ENCODE peak calls at places on chromosome 15, in eight cellular contexts. One of them, this sample, is unnamed.
A peak's percentile ranks its signal among the peaks of the same experiment; 100 is the strongest.

GRCh38 chr15:53787349-53787748 is 27.9 kb upstream of the WDR72 start:
- DNase-seq in GM12865: no peak
- DNase-seq in heart right ventricle: no peak
- DNase-seq in CD8-positive, alpha-beta T cell: no peak
- DNase-seq in AG04449: no peak
- DNase-seq in fibroblast of lung: no peak
- DNase-seq in astrocyte of the spinal cord: no peak
- DNase-seq in skeletal muscle cell: no peak
- DNase-seq in this sample: no peak

GRCh38 chr15:81809543-81809942 is 236.3 kb downstream of the MEX3B start:
- DNase-seq in GM12865: peak; percentile 39
- DNase-seq in heart right ventricle: no peak
- DNase-seq in CD8-positive, alpha-beta T cell: no peak
- DNase-seq in AG04449: no peak
- DNase-seq in fibroblast of lung: peak; percentile 18
- DNase-seq in astrocyte of the spinal cord: no peak
- DNase-seq in skeletal muscle cell: no peak
- DNase-seq in this sample: no peak

GRCh38 chr15:80559761-80560160 is 135.3 kb upstream of the ABHD17C start:
- DNase-seq in GM12865: no peak
- DNase-seq in heart right ventricle: no peak
- DNase-seq in CD8-positive, alpha-beta T cell: peak; percentile 23
- DNase-seq in AG04449: no peak
- DNase-seq in fibroblast of lung: no peak
- DNase-seq in astrocyte of the spinal cord: no peak
- DNase-seq in skeletal muscle cell: no peak
- DNase-seq in this sample: no peak

GRCh38 chr15:26087881-26088280 is 224.8 kb upstream of the ATP10A start:
- DNase-seq in GM12865: no peak
- DNase-seq in heart right ventricle: no peak
- DNase-seq in CD8-positive, alpha-beta T cell: no peak
- DNase-seq in AG04449: no peak
- DNase-seq in fibroblast of lung: no peak
- DNase-seq in astrocyte of the spinal cord: no peak
- DNase-seq in skeletal muscle cell: no peak
- DNase-seq in this sample: no peak

GRCh38 chr15:79184465-79184892 is 93.9 kb upstream of the RASGRF1 start:
- DNase-seq in GM12865: peak; percentile 74
- DNase-seq in heart right ventricle: peak; percentile 67
- DNase-seq in CD8-positive, alpha-beta T cell: peak; percentile 76
- DNase-seq in AG04449: no peak
- DNase-seq in fibroblast of lung: peak; percentile 66
- DNase-seq in astrocyte of the spinal cord: peak; percentile 62
- DNase-seq in skeletal muscle cell: peak; percentile 9
- DNase-seq in this sample: peak; percentile 35

GRCh38 chr15:68124700-68125099 is 70.6 kb downstream of the PIAS1 start:
- DNase-seq in GM12865: no peak
- DNase-seq in heart right ventricle: no peak
- DNase-seq in CD8-positive, alpha-beta T cell: no peak
- DNase-seq in AG04449: no peak
- DNase-seq in fibroblast of lung: no peak
- DNase-seq in astrocyte of the spinal cord: no peak
- DNase-seq in skeletal muscle cell: no peak
- DNase-seq in this sample: no peak

GRCh38 chr15:38671675-38672141 is 107.1 kb upstream of the RASGRP1 start:
- DNase-seq in GM12865: peak; percentile 92
- DNase-seq in heart right ventricle: no peak
- DNase-seq in CD8-positive, alpha-beta T cell: peak; percentile 58
- DNase-seq in AG04449: no peak
- DNase-seq in fibroblast of lung: no peak
- DNase-seq in astrocyte of the spinal cord: no peak
- DNase-seq in skeletal muscle cell: no peak
- DNase-seq in this sample: no peak

GRCh38 chr15:99347609-99348008 is 96.3 kb downstream of the LRRC28 start:
- DNase-seq in GM12865: no peak
- DNase-seq in heart right ventricle: no peak
- DNase-seq in CD8-positive, alpha-beta T cell: no peak
- DNase-seq in AG04449: no peak
- DNase-seq in fibroblast of lung: no peak
- DNase-seq in astrocyte of the spinal cord: no peak
- DNase-seq in skeletal muscle cell: peak; percentile 12
- DNase-seq in this sample: no peak

GRCh38 chr15:86743283-86743903 is 663.7 kb downstream of the AGBL1 start:
- DNase-seq in GM12865: peak; percentile 42
- DNase-seq in heart right ventricle: peak; percentile 15
- DNase-seq in CD8-positive, alpha-beta T cell: peak; percentile 75
- DNase-seq in AG04449: no peak
- DNase-seq in fibroblast of lung: no peak
- DNase-seq in astrocyte of the spinal cord: no peak
- DNase-seq in skeletal muscle cell: no peak
- DNase-seq in this sample: no peak

GRCh38 chr15:23877502-23878412 is 190.7 kb upstream of the NDN start:
- DNase-seq in GM12865: peak; percentile 4
- DNase-seq in heart right ventricle: peak; percentile 31
- DNase-seq in CD8-positive, alpha-beta T cell: no peak
- DNase-seq in AG04449: no peak
- DNase-seq in fibroblast of lung: peak; percentile 14
- DNase-seq in astrocyte of the spinal cord: no peak
- DNase-seq in skeletal muscle cell: no peak
- DNase-seq in this sample: no peak

GRCh38 chr15:68404056-68404798 is 27.7 kb downstream of the ITGA11 start:
- DNase-seq in GM12865: no peak
- DNase-seq in heart right ventricle: no peak
- DNase-seq in CD8-positive, alpha-beta T cell: peak; percentile 32
- DNase-seq in AG04449: no peak
- DNase-seq in fibroblast of lung: no peak
- DNase-seq in astrocyte of the spinal cord: no peak
- DNase-seq in skeletal muscle cell: no peak
- DNase-seq in this sample: no peak

GRCh38 chr15:99108993-99109392 is 4.1 kb downstream of the SYNM start:
- DNase-seq in GM12865: no peak
- DNase-seq in heart right ventricle: no peak
- DNase-seq in CD8-positive, alpha-beta T cell: no peak
- DNase-seq in AG04449: no peak
- DNase-seq in fibroblast of lung: no peak
- DNase-seq in astrocyte of the spinal cord: no peak
- DNase-seq in skeletal muscle cell: no peak
- DNase-seq in this sample: no peak

GRCh38 chr15:51969728-51970127 is 1.9 kb downstream of the LEO1 start:
- DNase-seq in GM12865: no peak
- DNase-seq in heart right ventricle: no peak
- DNase-seq in CD8-positive, alpha-beta T cell: no peak
- DNase-seq in AG04449: no peak
- DNase-seq in fibroblast of lung: no peak
- DNase-seq in astrocyte of the spinal cord: no peak
- DNase-seq in skeletal muscle cell: no peak
- DNase-seq in this sample: no peak

GRCh38 chr15:59437473-59437776 is 561 bp upstream of the FAM81A start:
- DNase-seq in GM12865: no peak
- DNase-seq in heart right ventricle: no peak
- DNase-seq in CD8-positive, alpha-beta T cell: no peak
- DNase-seq in AG04449: no peak
- DNase-seq in fibroblast of lung: no peak
- DNase-seq in astrocyte of the spinal cord: no peak
- DNase-seq in skeletal muscle cell: no peak
- DNase-seq in this sample: no peak

GRCh38 chr15:62067448-62068044 is 769 bp downstream of the C2CD4A start:
- DNase-seq in GM12865: no peak
- DNase-seq in heart right ventricle: peak; percentile 38
- DNase-seq in CD8-positive, alpha-beta T cell: peak; percentile 49
- DNase-seq in AG04449: no peak
- DNase-seq in fibroblast of lung: no peak
- DNase-seq in astrocyte of the spinal cord: no peak
- DNase-seq in skeletal muscle cell: no peak
- DNase-seq in this sample: no peak

GRCh38 chr15:80070840-80071239 is 11.4 kb downstream of the ZFAND6 start:
- DNase-seq in GM12865: no peak
- DNase-seq in heart right ventricle: no peak
- DNase-seq in CD8-positive, alpha-beta T cell: no peak
- DNase-seq in AG04449: no peak
- DNase-seq in fibroblast of lung: peak; percentile 77
- DNase-seq in astrocyte of the spinal cord: peak; percentile 43
- DNase-seq in skeletal muscle cell: peak; percentile 45
- DNase-seq in this sample: no peak

GRCh38 chr15:56432304-56432703 is 32.6 kb downstream of the MNS1 start:
- DNase-seq in GM12865: no peak
- DNase-seq in heart right ventricle: no peak
- DNase-seq in CD8-positive, alpha-beta T cell: no peak
- DNase-seq in AG04449: no peak
- DNase-seq in fibroblast of lung: peak; percentile 2
- DNase-seq in astrocyte of the spinal cord: no peak
- DNase-seq in skeletal muscle cell: no peak
- DNase-seq in this sample: no peak

GRCh38 chr15:46442196-46442595 is 807.4 kb downstream of the SQOR start:
- DNase-seq in GM12865: no peak
- DNase-seq in heart right ventricle: no peak
- DNase-seq in CD8-positive, alpha-beta T cell: no peak
- DNase-seq in AG04449: no peak
- DNase-seq in fibroblast of lung: peak; percentile 1
- DNase-seq in astrocyte of the spinal cord: peak; percentile 44
- DNase-seq in skeletal muscle cell: no peak
- DNase-seq in this sample: no peak

GRCh38 chr15:34038404-34039179 is 412 bp downstream of the AVEN start:
- DNase-seq in GM12865: peak; percentile 88
- DNase-seq in heart right ventricle: peak; percentile 84
- DNase-seq in CD8-positive, alpha-beta T cell: peak; percentile 86
- DNase-seq in AG04449: no peak
- DNase-seq in fibroblast of lung: peak; percentile 76
- DNase-seq in astrocyte of the spinal cord: peak; percentile 72
- DNase-seq in skeletal muscle cell: no peak
- DNase-seq in this sample: no peak

GRCh38 chr15:60184579-60184978 is 180.5 kb downstream of the FOXB1 start:
- DNase-seq in GM12865: no peak
- DNase-seq in heart right ventricle: no peak
- DNase-seq in CD8-positive, alpha-beta T cell: no peak
- DNase-seq in AG04449: no peak
- DNase-seq in fibroblast of lung: no peak
- DNase-seq in astrocyte of the spinal cord: peak; percentile 43
- DNase-seq in skeletal muscle cell: no peak
- DNase-seq in this sample: no peak

GRCh38 chr15:62021991-62022600 is 38.2 kb downstream of the VPS13C start:
- DNase-seq in GM12865: no peak
- DNase-seq in heart right ventricle: no peak
- DNase-seq in CD8-positive, alpha-beta T cell: no peak
- DNase-seq in AG04449: no peak
- DNase-seq in fibroblast of lung: no peak
- DNase-seq in astrocyte of the spinal cord: no peak
- DNase-seq in skeletal muscle cell: no peak
- DNase-seq in this sample: no peak

GRCh38 chr15:57227899-57228298 is 148.4 kb upstream of the CGNL1 start:
- DNase-seq in GM12865: no peak
- DNase-seq in heart right ventricle: no peak
- DNase-seq in CD8-positive, alpha-beta T cell: no peak
- DNase-seq in AG04449: no peak
- DNase-seq in fibroblast of lung: peak; percentile 82
- DNase-seq in astrocyte of the spinal cord: peak; percentile 92
- DNase-seq in skeletal muscle cell: peak; percentile 44
- DNase-seq in this sample: peak; percentile 94

GRCh38 chr15:47609693-47610092 is 107.6 kb upstream of the SEMA6D start:
- DNase-seq in GM12865: no peak
- DNase-seq in heart right ventricle: no peak
- DNase-seq in CD8-positive, alpha-beta T cell: no peak
- DNase-seq in AG04449: no peak
- DNase-seq in fibroblast of lung: no peak
- DNase-seq in astrocyte of the spinal cord: no peak
- DNase-seq in skeletal muscle cell: no peak
- DNase-seq in this sample: no peak

GRCh38 chr15:89358755-89359439 is 24.3 kb upstream of the POLG start:
- DNase-seq in GM12865: peak; percentile 85
- DNase-seq in heart right ventricle: peak; percentile 77
- DNase-seq in CD8-positive, alpha-beta T cell: peak; percentile 90
- DNase-seq in AG04449: no peak
- DNase-seq in fibroblast of lung: peak; percentile 73
- DNase-seq in astrocyte of the spinal cord: peak; percentile 77
- DNase-seq in skeletal muscle cell: peak; percentile 9
- DNase-seq in this sample: peak; percentile 23
- H3K4me3 ChIP-seq in GM12865: peak overlapping the region; percentile 61
- H3K4me3 ChIP-seq in heart right ventricle: peak overlapping the region; percentile 56
- H3K4me3 ChIP-seq in CD8-positive, alpha-beta T cell: peak overlapping the region; percentile 56
- H3K4me3 ChIP-seq in AG04449: peak overlapping the region; percentile 64
- H3K4me3 ChIP-seq in fibroblast of lung: peak overlapping the region; percentile 48
- H3K4me3 ChIP-seq in astrocyte of the spinal cord: peak overlapping the region; percentile 36
- H3K4me3 ChIP-seq in skeletal muscle cell: peak overlapping the region; percentile 48
- H3K4me3 ChIP-seq in this sample: peak overlapping the region; percentile 33

DNA sequence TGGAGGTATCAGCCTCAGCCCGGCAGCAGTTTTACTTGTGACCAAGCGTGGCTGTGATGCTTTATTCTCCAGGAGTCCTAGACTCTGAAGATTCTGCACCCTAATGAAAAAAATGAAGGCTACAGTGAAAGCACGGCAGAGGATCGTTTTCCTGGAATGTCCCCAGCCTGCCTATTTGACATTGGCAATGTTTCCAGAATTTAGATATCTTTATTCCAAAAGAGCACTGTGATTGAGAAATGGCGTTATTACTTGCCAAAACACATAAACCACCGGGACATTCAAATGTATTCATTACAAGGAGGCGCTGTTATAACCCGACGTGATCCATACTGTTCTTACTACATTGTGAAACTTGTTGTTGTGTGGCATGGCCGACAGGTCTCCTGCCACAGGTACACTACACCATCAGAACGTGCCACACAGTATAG is 263.8 kb downstream of the SLCO3A1 start:
- DNase-seq in GM12865: no peak
- DNase-seq in heart right ventricle: no peak
- DNase-seq in CD8-positive, alpha-beta T cell: no peak
- DNase-seq in AG04449: no peak
- DNase-seq in fibroblast of lung: peak; percentile 47
- DNase-seq in astrocyte of the spinal cord: no peak
- DNase-seq in skeletal muscle cell: peak; percentile 8
- DNase-seq in this sample: no peak
- H3K4me3 ChIP-seq in GM12865: no peak overlapping the region
- H3K4me3 ChIP-seq in heart right ventricle: no peak overlapping the region
- H3K4me3 ChIP-seq in CD8-positive, alpha-beta T cell: no peak overlapping the region
- H3K4me3 ChIP-seq in AG04449: no peak overlapping the region
- H3K4me3 ChIP-seq in fibroblast of lung: no peak overlapping the region
- H3K4me3 ChIP-seq in astrocyte of the spinal cord: no peak overlapping the region
- H3K4me3 ChIP-seq in skeletal muscle cell: no peak overlapping the region
- H3K4me3 ChIP-seq in this sample: no peak overlapping the region

GRCh38 chr15:36275656-36276055 is 303.8 kb upstream of the CDIN1 start:
- DNase-seq in GM12865: no peak
- DNase-seq in heart right ventricle: no peak
- DNase-seq in CD8-positive, alpha-beta T cell: no peak
- DNase-seq in AG04449: no peak
- DNase-seq in fibroblast of lung: no peak
- DNase-seq in astrocyte of the spinal cord: no peak
- DNase-seq in skeletal muscle cell: no peak
- DNase-seq in this sample: no peak
- H3K4me3 ChIP-seq in GM12865: no peak overlapping the region
- H3K4me3 ChIP-seq in heart right ventricle: no peak overlapping the region
- H3K4me3 ChIP-seq in CD8-positive, alpha-beta T cell: no peak overlapping the region
- H3K4me3 ChIP-seq in AG04449: no peak overlapping the region
- H3K4me3 ChIP-seq in fibroblast of lung: no peak overlapping the region
- H3K4me3 ChIP-seq in astrocyte of the spinal cord: no peak overlapping the region
- H3K4me3 ChIP-seq in skeletal muscle cell: no peak overlapping the region
- H3K4me3 ChIP-seq in this sample: no peak overlapping the region

DNA sequence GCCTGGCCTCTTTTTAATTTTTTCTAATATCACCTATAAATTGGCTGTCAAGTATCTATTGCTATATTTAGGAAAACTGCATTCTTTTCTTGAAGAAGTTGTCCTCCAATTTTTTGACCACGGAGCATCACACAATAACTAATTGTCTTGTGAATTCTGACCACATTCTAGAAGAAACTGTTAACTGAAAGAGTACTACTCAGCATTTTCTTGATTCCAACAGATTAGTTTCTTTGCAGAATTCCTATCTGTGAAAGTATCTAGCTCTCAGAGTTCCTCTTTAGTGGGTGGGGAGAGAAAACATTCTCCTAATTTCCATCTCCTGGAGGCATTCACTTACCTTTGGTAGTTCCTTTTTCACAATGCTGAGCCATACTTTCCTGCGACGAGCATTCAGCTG is 31.1 kb downstream of the INO80 start:
- DNase-seq in GM12865: no peak
- DNase-seq in heart right ventricle: no peak
- DNase-seq in CD8-positive, alpha-beta T cell: no peak
- DNase-seq in AG04449: no peak
- DNase-seq in fibroblast of lung: no peak
- DNase-seq in astrocyte of the spinal cord: no peak
- DNase-seq in skeletal muscle cell: no peak
- DNase-seq in this sample: no peak
- H3K4me3 ChIP-seq in GM12865: no peak overlapping the region
- H3K4me3 ChIP-seq in heart right ventricle: no peak overlapping the region
- H3K4me3 ChIP-seq in CD8-positive, alpha-beta T cell: no peak overlapping the region
- H3K4me3 ChIP-seq in AG04449: no peak overlapping the region
- H3K4me3 ChIP-seq in fibroblast of lung: no peak overlapping the region
- H3K4me3 ChIP-seq in astrocyte of the spinal cord: no peak overlapping the region
- H3K4me3 ChIP-seq in skeletal muscle cell: no peak overlapping the region
- H3K4me3 ChIP-seq in this sample: no peak overlapping the region

This sample was measured in astrocyte of the cerebellum.